ENCODE peak calls at places on chromosome 18, in eight cellular contexts. V, T, W, E, X, A, K and U are unnamed samples.

GRCh38 chr18:10122116-10122515 is 208.3 kb downstream of the VAPA start:
- DNase-seq in V (no peak), T (no peak), W (no peak), E (no peak), X (no peak), A (no peak), K (peak), U (no peak)

GRCh38 chr18:75410611-75411010 is 16.9 kb downstream of the SMIM21 start:
- DNase-seq in V (no peak), T (no peak), W (no peak), E (no peak), X (no peak), A (no peak), K (no peak), U (no peak)

GRCh38 chr18:54772081-54772480 is 56.2 kb upstream of the RAB27B start:
- DNase-seq in V (no peak), T (no peak), W (no peak), E (no peak), X (no peak), A (no peak), K (no peak), U (no peak)

GRCh38 chr18:80154293-80154692 is 45.2 kb downstream of the ADNP2 start:
- DNase-seq in V (no peak), T (no peak), W (peak), E (peak), X (peak), A (peak), K (peak), U (no peak)

GRCh38 chr18:48825101-48825745 is 125.5 kb downstream of the SMAD7 start:
- DNase-seq in V (no peak), T (no peak), W (peak), E (no peak), X (no peak), A (peak), K (peak), U (no peak)

GRCh38 chr18:58590231-58590630 is 38.7 kb downstream of the ALPK2 start:
- DNase-seq in V (no peak), T (no peak), W (no peak), E (no peak), X (no peak), A (peak), K (peak), U (no peak)

GRCh38 chr18:58096658-58097057 is 52.6 kb downstream of the NEDD4L start:
- DNase-seq in V (no peak), T (no peak), W (no peak), E (no peak), X (no peak), A (no peak), K (no peak), U (no peak)

GRCh38 chr18:35817604-35818352 is 154.7 kb upstream of the RMP24 start:
- DNase-seq in V (no peak), T (no peak), W (no peak), E (no peak), X (no peak), A (no peak), K (no peak), U (no peak)

GRCh38 chr18:69727912-69728572 is 219.6 kb downstream of the CD226 start:
- DNase-seq in V (no peak), T (no peak), W (no peak), E (no peak), X (no peak), A (no peak), K (no peak), U (no peak)

GRCh38 chr18:13422541-13423147 is 204.1 kb downstream of the LDLRAD4 start:
- DNase-seq in V (no peak), T (no peak), W (no peak), E (no peak), X (no peak), A (no peak), K (no peak), U (no peak)